ENCODE peak calls at places on chromosomes 2 and 18, in nine cellular contexts. J is GM23248; F is A549; W is fibroblast of lung; P is gastrocnemius medialis; Z is CD8-positive, alpha-beta T cell; E is heart right ventricle; V is tibial artery; O is MM.1S. D is an unnamed sample.

GRCh38 chr2:188414412-188414811 is 122.7 kb downstream of the GULP1 start:
- DNase-seq in J (peak; percentile 36), F (peak; percentile 71), W (peak; percentile 78), P (no peak), Z (no peak), E (no peak), V (no peak), O (no peak), D (no peak)

GRCh38 chr2:1599301-1600085 is 144.8 kb downstream of the PXDN start:
- DNase-seq in J (no peak), F (no peak), W (no peak), P (no peak), Z (no peak), E (no peak), V (no peak), O (no peak), D (no peak)

GRCh38 chr18:79784071-79784913 is 13.4 kb upstream of the KCNG2 start:
- DNase-seq in J (no peak), F (no peak), W (no peak), P (no peak), Z (no peak), E (no peak), V (no peak), O (no peak), D (no peak)

GRCh38 chr2:181581534-181581933 is 75.4 kb downstream of the CERKL start:
- DNase-seq in J (no peak), F (no peak), W (no peak), P (no peak), Z (no peak), E (no peak), V (no peak), O (no peak), D (no peak)

GRCh38 chr2:174984561-174984960 is 20.6 kb downstream of the CHN1 start:
- DNase-seq in J (no peak), F (no peak), W (no peak), P (no peak), Z (no peak), E (no peak), V (no peak), O (no peak), D (no peak)

GRCh38 chr2:138086556-138086955 is 122.3 kb downstream of the HNMT start:
- DNase-seq in J (peak; percentile 30), F (no peak), W (peak; percentile 68), P (no peak), Z (no peak), E (no peak), V (no peak), O (no peak), D (no peak)

GRCh38 chr2:221851531-221852045 is 279.5 kb upstream of the EPHA4 start:
- DNase-seq in J (no peak), F (no peak), W (no peak), P (no peak), Z (no peak), E (no peak), V (no peak), O (no peak), D (no peak)

GRCh38 chr2:101699939-101700442 is 2.5 kb downstream of the MAP4K4 start:
- DNase-seq in J (peak; percentile 64), F (no peak), W (peak; percentile 47), P (no peak), Z (no peak), E (no peak), V (no peak), O (no peak), D (no peak)

GRCh38 chr2:44560352-44560751 is 198.6 kb downstream of the CAMKMT start:
- DNase-seq in J (peak; percentile 8), F (peak; percentile 35), W (no peak), P (no peak), Z (no peak), E (peak; percentile 6), V (no peak), O (peak; percentile 42), D (no peak)

GRCh38 chr2:148978026-148978685 is 60.3 kb upstream of the LYPD6B start:
- DNase-seq in J (no peak), F (no peak), W (no peak), P (no peak), Z (no peak), E (no peak), V (no peak), O (no peak), D (no peak)

GRCh38 chr2:7111626-7112025 is 194.4 kb downstream of the RNF144A start:
- DNase-seq in J (peak; percentile 12), F (peak; percentile 9), W (no peak), P (no peak), Z (no peak), E (no peak), V (no peak), O (peak; percentile 14), D (no peak)

GRCh38 chr2:185507703-185508102 is 230.9 kb upstream of the FSIP2 start:
- DNase-seq in J (no peak), F (no peak), W (no peak), P (no peak), Z (no peak), E (no peak), V (no peak), O (no peak), D (no peak)

GRCh38 chr2:51027968-51028367 is 4.0 kb downstream of the NRXN1 start:
- DNase-seq in J (no peak), F (no peak), W (no peak), P (no peak), Z (no peak), E (no peak), V (no peak), O (no peak), D (no peak)

GRCh38 chr18:23545247-23545789 is 41.0 kb downstream of the NPC1 start:
- DNase-seq in J (no peak), F (no peak), W (no peak), P (no peak), Z (no peak), E (no peak), V (no peak), O (no peak), D (no peak)

GRCh38 chr2:135182601-135183000 is 130.5 kb downstream of the RAB3GAP1 start:
- DNase-seq in J (no peak), F (no peak), W (no peak), P (no peak), Z (no peak), E (no peak), V (no peak), O (no peak), D (no peak)

GRCh38 chr2:235600406-235600805 is 106.6 kb downstream of the AGAP1 start:
- DNase-seq in J (no peak), F (no peak), W (no peak), P (no peak), Z (no peak), E (no peak), V (no peak), O (no peak), D (no peak)

GRCh38 chr2:124884315-124884714 is 859.2 kb downstream of the CNTNAP5 start:
- DNase-seq in J (no peak), F (no peak), W (peak; percentile 11), P (no peak), Z (no peak), E (no peak), V (no peak), O (no peak), D (no peak)

GRCh38 chr2:241081643-241082337 is 20.3 kb downstream of the MTERF4 start:
- DNase-seq in J (no peak), F (no peak), W (no peak), P (no peak), Z (no peak), E (no peak), V (no peak), O (no peak), D (no peak)

GRCh38 chr2:117639401-117639800 is 175.1 kb upstream of the DDX18 start:
- DNase-seq in J (no peak), F (no peak), W (no peak), P (no peak), Z (no peak), E (no peak), V (no peak), O (no peak), D (no peak)
- H3K4me3 ChIP-seq in J (no peak overlapping the region), F (no peak overlapping the region), W (no peak overlapping the region), P (no peak overlapping the region), Z (no peak overlapping the region), E (no peak overlapping the region), V (no peak overlapping the region), O (no peak overlapping the region), D (no peak overlapping the region)

DNA sequence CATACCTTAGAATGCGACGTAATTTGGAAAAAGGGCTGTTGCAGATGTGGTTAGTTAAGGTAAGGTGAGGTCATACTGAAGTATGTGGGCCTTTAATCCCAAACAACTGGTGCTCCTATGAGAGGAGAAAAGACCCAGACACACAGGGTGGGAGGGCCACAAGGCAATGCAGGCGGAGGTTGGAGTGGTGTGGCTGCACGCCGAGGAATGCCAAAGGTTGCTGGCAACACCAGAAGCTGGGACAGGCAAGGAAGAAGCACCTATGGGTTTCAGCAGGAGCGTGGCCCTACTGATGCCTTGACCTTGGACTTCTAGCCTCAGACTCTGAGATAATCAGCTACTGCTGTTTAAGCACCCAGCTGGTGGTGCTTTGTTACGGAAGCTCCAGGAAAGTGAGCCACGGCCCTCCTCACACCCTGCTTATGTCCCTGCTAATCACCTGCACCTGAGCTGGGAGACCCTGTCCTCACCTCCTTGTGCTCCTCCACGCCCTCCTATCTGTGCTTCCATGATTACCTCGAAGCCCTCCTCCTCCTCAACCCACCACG is 48.3 kb upstream of the LAMA1 start:
- DNase-seq in J (no peak), F (no peak), W (no peak), P (no peak), Z (no peak), E (no peak), V (no peak), O (no peak), D (no peak)
- H3K27ac ChIP-seq in J (no peak overlapping the region), F (no peak overlapping the region), W (no peak overlapping the region), P (no peak overlapping the region), Z (no peak overlapping the region), E (no peak overlapping the region), V (no peak overlapping the region), O (no peak overlapping the region), D (no peak overlapping the region)

GRCh38 chr18:36035253-36035652 is 32.1 kb downstream of the RPRD1A start:
- DNase-seq in J (peak; percentile 8), F (no peak), W (no peak), P (no peak), Z (no peak), E (no peak), V (no peak), O (no peak), D (no peak)
- H3K4me1 ChIP-seq in J (peaks cover 11% of the 10 kb centered on the region), F (peaks cover 3% of the 10 kb centered on the region), W (no peaks in the 10 kb centered on the region), P (peaks cover 7% of the 10 kb centered on the region), Z (peaks cover 4% of the 10 kb centered on the region), E (peaks cover 15% of the 10 kb centered on the region), V (peaks cover 28% of the 10 kb centered on the region), O (no peaks in the 10 kb centered on the region), D (peaks cover 5% of the 10 kb centered on the region)

DNA sequence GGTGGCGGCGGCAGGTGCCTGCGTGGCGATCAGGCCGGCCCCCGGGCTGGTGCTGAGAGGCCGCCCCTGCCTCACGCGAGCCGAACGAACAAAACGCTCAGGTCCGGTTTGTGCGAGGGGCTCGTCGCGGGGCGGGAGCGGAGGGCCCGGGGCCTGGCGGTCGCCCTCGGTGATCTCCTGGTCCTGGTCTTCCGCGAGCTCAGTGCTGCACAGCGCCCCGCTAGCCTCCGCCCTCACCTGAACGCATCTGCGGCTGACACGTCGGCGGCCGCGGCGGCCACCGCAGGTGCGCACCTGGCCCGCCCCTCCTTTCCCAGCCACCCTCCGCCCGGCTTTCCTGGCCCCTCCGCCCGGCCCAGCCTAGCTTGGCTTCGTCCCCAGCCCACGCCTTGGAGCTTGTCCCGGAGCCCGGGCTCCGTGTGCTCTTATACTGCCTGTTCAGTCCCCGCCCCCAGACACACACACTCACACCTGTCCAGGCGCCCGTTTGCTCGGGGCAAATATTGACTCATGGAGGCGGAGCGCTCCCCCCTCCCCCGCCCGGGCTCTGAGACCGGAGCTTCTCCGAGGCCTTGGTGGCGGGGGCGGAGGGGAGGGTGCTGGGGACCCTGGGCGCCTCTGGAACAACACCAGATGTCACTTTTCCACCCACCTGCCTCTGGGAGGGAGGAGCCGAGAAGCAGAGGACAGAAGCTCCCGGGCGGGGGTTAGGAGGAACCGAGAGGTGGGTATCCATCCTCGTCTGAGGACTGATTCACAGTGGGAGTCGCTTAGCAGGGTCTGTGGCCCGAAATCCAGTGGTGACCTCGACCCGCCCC is 8.6 kb upstream of the CRYBA2 start:
- DNase-seq in J (no peak), F (no peak), W (no peak), P (no peak), Z (no peak), E (no peak), V (no peak), O (peak; percentile 52), D (no peak)
- H3K4me3 ChIP-seq in J (no peak overlapping the region), F (peak overlapping the region; percentile 59), W (no peak overlapping the region), P (no peak overlapping the region), Z (peak overlapping the region; percentile 41), E (no peak overlapping the region), V (no peak overlapping the region), O (peak overlapping the region; percentile 68), D (no peak overlapping the region)